ENCODE peak calls at places on chromosome 2, in nine cellular contexts. One of them, this sample, is unnamed.

GRCh38 chr2:104368089-104368488 is 485.8 kb upstream of the POU3F3 start:
- DNase-seq in astrocyte: no peak
- DNase-seq in choroid plexus epithelial cell: no peak
- DNase-seq in RKO: no peak
- DNase-seq in fibroblast of the conjunctiva: no peak
- DNase-seq in GF-D8: no peak
- DNase-seq in fibroblast of mammary gland: no peak
- DNase-seq in ureter: no peak
- DNase-seq in stimulated activated CD4-positive, alpha-beta T cell treated with anti-CD3 and anti-CD28 coated beads, Interleukin-1b, Interleukin-23, amount 100 ng/mL, for 1 hour: no peak
- DNase-seq in this sample: no peak

GRCh38 chr2:118473241-118473640 is 374.2 kb downstream of the EN1 start:
- DNase-seq in astrocyte: no peak
- DNase-seq in choroid plexus epithelial cell: no peak
- DNase-seq in RKO: no peak
- DNase-seq in fibroblast of the conjunctiva: no peak
- DNase-seq in GF-D8: no peak
- DNase-seq in fibroblast of mammary gland: no peak
- DNase-seq in ureter: no peak
- DNase-seq in stimulated activated CD4-positive, alpha-beta T cell treated with anti-CD3 and anti-CD28 coated beads, Interleukin-1b, Interleukin-23, amount 100 ng/mL, for 1 hour: no peak
- DNase-seq in this sample: no peak

GRCh38 chr2:222049946-222050345 is 248.9 kb downstream of the PAX3 start:
- DNase-seq in astrocyte: peak; percentile 23
- DNase-seq in choroid plexus epithelial cell: no peak
- DNase-seq in RKO: no peak
- DNase-seq in fibroblast of the conjunctiva: no peak
- DNase-seq in GF-D8: no peak
- DNase-seq in fibroblast of mammary gland: peak; percentile 55
- DNase-seq in ureter: no peak
- DNase-seq in stimulated activated CD4-positive, alpha-beta T cell treated with anti-CD3 and anti-CD28 coated beads, Interleukin-1b, Interleukin-23, amount 100 ng/mL, for 1 hour: no peak
- DNase-seq in this sample: no peak

GRCh38 chr2:190578158-190579057 is 43.9 kb upstream of the NEMP2 start:
- DNase-seq in astrocyte: no peak
- DNase-seq in choroid plexus epithelial cell: peak; percentile 47
- DNase-seq in RKO: no peak
- DNase-seq in fibroblast of the conjunctiva: no peak
- DNase-seq in GF-D8: no peak
- DNase-seq in fibroblast of mammary gland: peak; percentile 37
- DNase-seq in ureter: no peak
- DNase-seq in stimulated activated CD4-positive, alpha-beta T cell treated with anti-CD3 and anti-CD28 coated beads, Interleukin-1b, Interleukin-23, amount 100 ng/mL, for 1 hour: no peak
- DNase-seq in this sample: no peak

GRCh38 chr2:240131296-240131695 is 4.8 kb downstream of the COPS9 start:
- DNase-seq in astrocyte: no peak
- DNase-seq in choroid plexus epithelial cell: no peak
- DNase-seq in RKO: no peak
- DNase-seq in fibroblast of the conjunctiva: no peak
- DNase-seq in GF-D8: no peak
- DNase-seq in fibroblast of mammary gland: no peak
- DNase-seq in ureter: no peak
- DNase-seq in stimulated activated CD4-positive, alpha-beta T cell treated with anti-CD3 and anti-CD28 coated beads, Interleukin-1b, Interleukin-23, amount 100 ng/mL, for 1 hour: no peak
- DNase-seq in this sample: no peak

GRCh38 chr2:218854860-218855259 is 4.7 kb upstream of the WNT6 start:
- DNase-seq in astrocyte: no peak
- DNase-seq in choroid plexus epithelial cell: no peak
- DNase-seq in RKO: no peak
- DNase-seq in fibroblast of the conjunctiva: no peak
- DNase-seq in GF-D8: no peak
- DNase-seq in fibroblast of mammary gland: no peak
- DNase-seq in ureter: no peak
- DNase-seq in stimulated activated CD4-positive, alpha-beta T cell treated with anti-CD3 and anti-CD28 coated beads, Interleukin-1b, Interleukin-23, amount 100 ng/mL, for 1 hour: no peak
- DNase-seq in this sample: no peak

GRCh38 chr2:240590681-240591111 is 4.2 kb downstream of the CAPN10 start:
- DNase-seq in astrocyte: no peak
- DNase-seq in choroid plexus epithelial cell: no peak
- DNase-seq in RKO: no peak
- DNase-seq in fibroblast of the conjunctiva: no peak
- DNase-seq in GF-D8: no peak
- DNase-seq in fibroblast of mammary gland: no peak
- DNase-seq in ureter: no peak
- DNase-seq in stimulated activated CD4-positive, alpha-beta T cell treated with anti-CD3 and anti-CD28 coated beads, Interleukin-1b, Interleukin-23, amount 100 ng/mL, for 1 hour: no peak
- DNase-seq in this sample: no peak

GRCh38 chr2:136085810-136086209 is 32.1 kb downstream of the CXCR4 start:
- DNase-seq in astrocyte: no peak
- DNase-seq in choroid plexus epithelial cell: peak; percentile 8
- DNase-seq in RKO: no peak
- DNase-seq in fibroblast of the conjunctiva: no peak
- DNase-seq in GF-D8: no peak
- DNase-seq in fibroblast of mammary gland: no peak
- DNase-seq in ureter: no peak
- DNase-seq in stimulated activated CD4-positive, alpha-beta T cell treated with anti-CD3 and anti-CD28 coated beads, Interleukin-1b, Interleukin-23, amount 100 ng/mL, for 1 hour: no peak
- DNase-seq in this sample: no peak

GRCh38 chr2:232365621-232366321 is 12.8 kb upstream of the ALPP start:
- DNase-seq in astrocyte: peak; percentile 42
- DNase-seq in choroid plexus epithelial cell: peak; percentile 53
- DNase-seq in RKO: no peak
- DNase-seq in fibroblast of the conjunctiva: no peak
- DNase-seq in GF-D8: no peak
- DNase-seq in fibroblast of mammary gland: no peak
- DNase-seq in ureter: no peak
- DNase-seq in stimulated activated CD4-positive, alpha-beta T cell treated with anti-CD3 and anti-CD28 coated beads, Interleukin-1b, Interleukin-23, amount 100 ng/mL, for 1 hour: no peak
- DNase-seq in this sample: no peak

GRCh38 chr2:239727776-239728600 is 297.2 kb downstream of the NDUFA10 start:
- DNase-seq in astrocyte: no peak
- DNase-seq in choroid plexus epithelial cell: no peak
- DNase-seq in RKO: no peak
- DNase-seq in fibroblast of the conjunctiva: no peak
- DNase-seq in GF-D8: no peak
- DNase-seq in fibroblast of mammary gland: no peak
- DNase-seq in ureter: no peak
- DNase-seq in stimulated activated CD4-positive, alpha-beta T cell treated with anti-CD3 and anti-CD28 coated beads, Interleukin-1b, Interleukin-23, amount 100 ng/mL, for 1 hour: no peak
- DNase-seq in this sample: no peak

GRCh38 chr2:172456002-172456401 is 28.6 kb downstream of the ITGA6 start:
- DNase-seq in astrocyte: no peak
- DNase-seq in choroid plexus epithelial cell: no peak
- DNase-seq in RKO: no peak
- DNase-seq in fibroblast of the conjunctiva: no peak
- DNase-seq in GF-D8: no peak
- DNase-seq in fibroblast of mammary gland: no peak
- DNase-seq in ureter: no peak
- DNase-seq in stimulated activated CD4-positive, alpha-beta T cell treated with anti-CD3 and anti-CD28 coated beads, Interleukin-1b, Interleukin-23, amount 100 ng/mL, for 1 hour: no peak
- DNase-seq in this sample: no peak

GRCh38 chr2:3183766-3184165 is 193.9 kb downstream of the EIPR1 start:
- DNase-seq in astrocyte: no peak
- DNase-seq in choroid plexus epithelial cell: no peak
- DNase-seq in RKO: no peak
- DNase-seq in fibroblast of the conjunctiva: no peak
- DNase-seq in GF-D8: no peak
- DNase-seq in fibroblast of mammary gland: no peak
- DNase-seq in ureter: no peak
- DNase-seq in stimulated activated CD4-positive, alpha-beta T cell treated with anti-CD3 and anti-CD28 coated beads, Interleukin-1b, Interleukin-23, amount 100 ng/mL, for 1 hour: no peak
- DNase-seq in this sample: no peak

GRCh38 chr2:102061962-102062795 is 70.4 kb downstream of the IL1R2 start:
- DNase-seq in astrocyte: peak; percentile 89
- DNase-seq in choroid plexus epithelial cell: peak; percentile 84
- DNase-seq in RKO: peak; percentile 29
- DNase-seq in fibroblast of the conjunctiva: peak; percentile 77
- DNase-seq in GF-D8: no peak
- DNase-seq in fibroblast of mammary gland: peak; percentile 98
- DNase-seq in ureter: no peak
- DNase-seq in stimulated activated CD4-positive, alpha-beta T cell treated with anti-CD3 and anti-CD28 coated beads, Interleukin-1b, Interleukin-23, amount 100 ng/mL, for 1 hour: no peak
- DNase-seq in this sample: no peak

GRCh38 chr2:64522843-64523428 is 1.2 kb upstream of the AFTPH start:
- DNase-seq in astrocyte: peak; percentile 69
- DNase-seq in choroid plexus epithelial cell: peak; percentile 93
- DNase-seq in RKO: peak; percentile 88
- DNase-seq in fibroblast of the conjunctiva: peak; percentile 83
- DNase-seq in GF-D8: peak; percentile 60
- DNase-seq in fibroblast of mammary gland: peak; percentile 89
- DNase-seq in ureter: peak; percentile 69
- DNase-seq in stimulated activated CD4-positive, alpha-beta T cell treated with anti-CD3 and anti-CD28 coated beads, Interleukin-1b, Interleukin-23, amount 100 ng/mL, for 1 hour: peak; percentile 34
- DNase-seq in this sample: peak; percentile 76

GRCh38 chr2:156883828-156884615 is 373.5 kb upstream of the GALNT5 start:
- DNase-seq in astrocyte: peak; percentile 28
- DNase-seq in choroid plexus epithelial cell: peak; percentile 16
- DNase-seq in RKO: peak; percentile 8
- DNase-seq in fibroblast of the conjunctiva: no peak
- DNase-seq in GF-D8: no peak
- DNase-seq in fibroblast of mammary gland: peak; percentile 76
- DNase-seq in ureter: no peak
- DNase-seq in stimulated activated CD4-positive, alpha-beta T cell treated with anti-CD3 and anti-CD28 coated beads, Interleukin-1b, Interleukin-23, amount 100 ng/mL, for 1 hour: no peak
- DNase-seq in this sample: no peak

GRCh38 chr2:129780316-129781282 is 198.9 kb upstream of the RAB6C start:
- DNase-seq in astrocyte: no peak
- DNase-seq in choroid plexus epithelial cell: no peak
- DNase-seq in RKO: no peak
- DNase-seq in fibroblast of the conjunctiva: no peak
- DNase-seq in GF-D8: no peak
- DNase-seq in fibroblast of mammary gland: no peak
- DNase-seq in ureter: no peak
- DNase-seq in stimulated activated CD4-positive, alpha-beta T cell treated with anti-CD3 and anti-CD28 coated beads, Interleukin-1b, Interleukin-23, amount 100 ng/mL, for 1 hour: no peak
- DNase-seq in this sample: no peak

GRCh38 chr2:98280376-98281102 is 65.7 kb upstream of the CNGA3 start:
- DNase-seq in astrocyte: no peak
- DNase-seq in choroid plexus epithelial cell: peak; percentile 7
- DNase-seq in RKO: no peak
- DNase-seq in fibroblast of the conjunctiva: no peak
- DNase-seq in GF-D8: no peak
- DNase-seq in fibroblast of mammary gland: no peak
- DNase-seq in ureter: peak; percentile 67
- DNase-seq in stimulated activated CD4-positive, alpha-beta T cell treated with anti-CD3 and anti-CD28 coated beads, Interleukin-1b, Interleukin-23, amount 100 ng/mL, for 1 hour: no peak
- DNase-seq in this sample: no peak

GRCh38 chr2:69643602-69644505 is at the start of gene AAK1:
- DNase-seq in astrocyte: peak; percentile 79
- DNase-seq in choroid plexus epithelial cell: peak; percentile 90
- DNase-seq in RKO: peak; percentile 84
- DNase-seq in fibroblast of the conjunctiva: peak; percentile 87
- DNase-seq in GF-D8: peak; percentile 88
- DNase-seq in fibroblast of mammary gland: peak; percentile 85
- DNase-seq in ureter: peak; percentile 90
- DNase-seq in stimulated activated CD4-positive, alpha-beta T cell treated with anti-CD3 and anti-CD28 coated beads, Interleukin-1b, Interleukin-23, amount 100 ng/mL, for 1 hour: peak; percentile 40
- DNase-seq in this sample: no peak

GRCh38 chr2:119517433-119517832 is 6.8 kb downstream of the SCTR start:
- DNase-seq in astrocyte: peak; percentile 12
- DNase-seq in choroid plexus epithelial cell: peak; percentile 72
- DNase-seq in RKO: peak; percentile 8
- DNase-seq in fibroblast of the conjunctiva: no peak
- DNase-seq in GF-D8: no peak
- DNase-seq in fibroblast of mammary gland: peak; percentile 47
- DNase-seq in ureter: peak; percentile 60
- DNase-seq in stimulated activated CD4-positive, alpha-beta T cell treated with anti-CD3 and anti-CD28 coated beads, Interleukin-1b, Interleukin-23, amount 100 ng/mL, for 1 hour: no peak
- DNase-seq in this sample: no peak

GRCh38 chr2:234399451-234400246 is 97.2 kb downstream of the ARL4C start:
- DNase-seq in astrocyte: peak; percentile 95
- DNase-seq in choroid plexus epithelial cell: no peak
- DNase-seq in RKO: no peak
- DNase-seq in fibroblast of the conjunctiva: no peak
- DNase-seq in GF-D8: no peak
- DNase-seq in fibroblast of mammary gland: no peak
- DNase-seq in ureter: no peak
- DNase-seq in stimulated activated CD4-positive, alpha-beta T cell treated with anti-CD3 and anti-CD28 coated beads, Interleukin-1b, Interleukin-23, amount 100 ng/mL, for 1 hour: no peak
- DNase-seq in this sample: no peak

GRCh38 chr2:134333646-134334189 is 79.8 kb downstream of the MGAT5 start:
- DNase-seq in astrocyte: no peak
- DNase-seq in choroid plexus epithelial cell: no peak
- DNase-seq in RKO: no peak
- DNase-seq in fibroblast of the conjunctiva: no peak
- DNase-seq in GF-D8: no peak
- DNase-seq in fibroblast of mammary gland: peak; percentile 36
- DNase-seq in ureter: no peak
- DNase-seq in stimulated activated CD4-positive, alpha-beta T cell treated with anti-CD3 and anti-CD28 coated beads, Interleukin-1b, Interleukin-23, amount 100 ng/mL, for 1 hour: no peak
- DNase-seq in this sample: no peak

GRCh38 chr2:192228685-192229084 is 34.0 kb upstream of the TMEFF2 start:
- DNase-seq in astrocyte: no peak
- DNase-seq in choroid plexus epithelial cell: no peak
- DNase-seq in RKO: peak; percentile 35
- DNase-seq in fibroblast of the conjunctiva: no peak
- DNase-seq in GF-D8: no peak
- DNase-seq in fibroblast of mammary gland: no peak
- DNase-seq in ureter: no peak
- DNase-seq in stimulated activated CD4-positive, alpha-beta T cell treated with anti-CD3 and anti-CD28 coated beads, Interleukin-1b, Interleukin-23, amount 100 ng/mL, for 1 hour: no peak
- DNase-seq in this sample: no peak

GRCh38 chr2:161954103-161954502 is 119.9 kb downstream of the DPP4 start:
- DNase-seq in astrocyte: no peak
- DNase-seq in choroid plexus epithelial cell: peak; percentile 6
- DNase-seq in RKO: no peak
- DNase-seq in fibroblast of the conjunctiva: no peak
- DNase-seq in GF-D8: no peak
- DNase-seq in fibroblast of mammary gland: peak; percentile 17
- DNase-seq in ureter: no peak
- DNase-seq in stimulated activated CD4-positive, alpha-beta T cell treated with anti-CD3 and anti-CD28 coated beads, Interleukin-1b, Interleukin-23, amount 100 ng/mL, for 1 hour: no peak
- DNase-seq in this sample: no peak

GRCh38 chr2:154886316-154886715 is 187.8 kb downstream of the KCNJ3 start:
- DNase-seq in astrocyte: no peak
- DNase-seq in choroid plexus epithelial cell: no peak
- DNase-seq in RKO: no peak
- DNase-seq in fibroblast of the conjunctiva: no peak
- DNase-seq in GF-D8: no peak
- DNase-seq in fibroblast of mammary gland: no peak
- DNase-seq in ureter: no peak
- DNase-seq in stimulated activated CD4-positive, alpha-beta T cell treated with anti-CD3 and anti-CD28 coated beads, Interleukin-1b, Interleukin-23, amount 100 ng/mL, for 1 hour: no peak
- DNase-seq in this sample: no peak

GRCh38 chr2:206701952-206702630 is 16.1 kb downstream of the DYTN start:
- DNase-seq in astrocyte: no peak
- DNase-seq in choroid plexus epithelial cell: no peak
- DNase-seq in RKO: no peak
- DNase-seq in fibroblast of the conjunctiva: no peak
- DNase-seq in GF-D8: no peak
- DNase-seq in fibroblast of mammary gland: no peak
- DNase-seq in ureter: no peak
- DNase-seq in stimulated activated CD4-positive, alpha-beta T cell treated with anti-CD3 and anti-CD28 coated beads, Interleukin-1b, Interleukin-23, amount 100 ng/mL, for 1 hour: no peak
- DNase-seq in this sample: no peak

GRCh38 chr2:13543550-13543949 is 826.8 kb downstream of the TRIB2 start:
- DNase-seq in astrocyte: no peak
- DNase-seq in choroid plexus epithelial cell: no peak
- DNase-seq in RKO: no peak
- DNase-seq in fibroblast of the conjunctiva: no peak
- DNase-seq in GF-D8: peak; percentile 82
- DNase-seq in fibroblast of mammary gland: no peak
- DNase-seq in ureter: no peak
- DNase-seq in stimulated activated CD4-positive, alpha-beta T cell treated with anti-CD3 and anti-CD28 coated beads, Interleukin-1b, Interleukin-23, amount 100 ng/mL, for 1 hour: no peak
- DNase-seq in this sample: no peak

GRCh38 chr2:234969329-234970157 is 17.7 kb downstream of the SH3BP4 start:
- DNase-seq in astrocyte: no peak
- DNase-seq in choroid plexus epithelial cell: no peak
- DNase-seq in RKO: no peak
- DNase-seq in fibroblast of the conjunctiva: no peak
- DNase-seq in GF-D8: no peak
- DNase-seq in fibroblast of mammary gland: no peak
- DNase-seq in ureter: no peak
- DNase-seq in stimulated activated CD4-positive, alpha-beta T cell treated with anti-CD3 and anti-CD28 coated beads, Interleukin-1b, Interleukin-23, amount 100 ng/mL, for 1 hour: no peak
- DNase-seq in this sample: no peak

GRCh38 chr2:84959494-84960156 is 11.3 kb upstream of the KCMF1 start:
- DNase-seq in astrocyte: no peak
- DNase-seq in choroid plexus epithelial cell: peak; percentile 26
- DNase-seq in RKO: no peak
- DNase-seq in fibroblast of the conjunctiva: no peak
- DNase-seq in GF-D8: no peak
- DNase-seq in fibroblast of mammary gland: no peak
- DNase-seq in ureter: no peak
- DNase-seq in stimulated activated CD4-positive, alpha-beta T cell treated with anti-CD3 and anti-CD28 coated beads, Interleukin-1b, Interleukin-23, amount 100 ng/mL, for 1 hour: no peak
- DNase-seq in this sample: no peak

GRCh38 chr2:137467246-137467862 is 496.9 kb upstream of the HNMT start:
- DNase-seq in astrocyte: peak; percentile 1
- DNase-seq in choroid plexus epithelial cell: peak; percentile 32
- DNase-seq in RKO: peak; percentile 62
- DNase-seq in fibroblast of the conjunctiva: peak; percentile 6
- DNase-seq in GF-D8: no peak
- DNase-seq in fibroblast of mammary gland: peak; percentile 25
- DNase-seq in ureter: no peak
- DNase-seq in stimulated activated CD4-positive, alpha-beta T cell treated with anti-CD3 and anti-CD28 coated beads, Interleukin-1b, Interleukin-23, amount 100 ng/mL, for 1 hour: no peak
- DNase-seq in this sample: no peak

GRCh38 chr2:567865-568638 is 109.2 kb downstream of the TMEM18 start:
- DNase-seq in astrocyte: no peak
- DNase-seq in choroid plexus epithelial cell: peak; percentile 75
- DNase-seq in RKO: peak; percentile 11
- DNase-seq in fibroblast of the conjunctiva: peak; percentile 91
- DNase-seq in GF-D8: no peak
- DNase-seq in fibroblast of mammary gland: peak; percentile 73
- DNase-seq in ureter: no peak
- DNase-seq in stimulated activated CD4-positive, alpha-beta T cell treated with anti-CD3 and anti-CD28 coated beads, Interleukin-1b, Interleukin-23, amount 100 ng/mL, for 1 hour: no peak
- DNase-seq in this sample: no peak

GRCh38 chr2:163664610-163665009 is 71.2 kb downstream of the FIGN start:
- DNase-seq in astrocyte: peak; percentile 93
- DNase-seq in choroid plexus epithelial cell: peak; percentile 92
- DNase-seq in RKO: no peak
- DNase-seq in fibroblast of the conjunctiva: peak; percentile 35
- DNase-seq in GF-D8: no peak
- DNase-seq in fibroblast of mammary gland: peak; percentile 91
- DNase-seq in ureter: no peak
- DNase-seq in stimulated activated CD4-positive, alpha-beta T cell treated with anti-CD3 and anti-CD28 coated beads, Interleukin-1b, Interleukin-23, amount 100 ng/mL, for 1 hour: no peak
- DNase-seq in this sample: no peak

This sample was measured in cerebellar nuclear complex.